ENCODE peak calls at places on chromosomes 13 and 19, in four cellular contexts. X is mesendoderm, J is H9, S is H1. G is an unnamed sample. For H3K79me2 and H3K79me1, the result is how much of the 10 kb centered on the place peaks cover.

GRCh38 chr13:108560092-108560491 is 69.3 kb upstream of the MYO16 start:
- DNase-seq in S (no peak), X (peak), J (no peak), G (no peak)

GRCh38 chr13:111879719-111880118 is 187.2 kb upstream of the SOX1 start:
- DNase-seq in S (no peak), J (no peak), X (no peak), G (no peak)

GRCh38 chr19:42497492-42498226 is 30.6 kb downstream of the CEACAM1 start:
- DNase-seq in S (no peak), X (no peak), J (no peak), G (no peak)

GRCh38 chr19:43768273-43769050 is 12.3 kb downstream of the KCNN4 start:
- DNase-seq in S (no peak), J (no peak), X (no peak), G (peak)

GRCh38 chr13:51707468-51707867 is 96.5 kb downstream of the DHRS12 start:
- DNase-seq in S (no peak), J (no peak), X (no peak), G (no peak)

GRCh38 chr13:83620535-83621220 is 261.6 kb downstream of the SLITRK1 start:
- DNase-seq in J (no peak), X (no peak), S (no peak), G (no peak)

GRCh38 chr19:4534836-4535658 is at the start of gene PLIN5:
- DNase-seq in X (peak), S (peak), J (peak), G (peak)

GRCh38 chr19:3867971-3868769 is 668 bp downstream of the ZFR2 start:
- DNase-seq in S (no peak), J (peak), X (peak), G (no peak)

GRCh38 chr19:5823579-5824281 is 15.8 kb downstream of the FUT6 start:
- DNase-seq in J (peak), S (no peak), X (peak), G (peak)

GRCh38 chr19:35959040-35959967 is 23.1 kb downstream of the LRFN3 start:
- DNase-seq in X (no peak), J (peak), S (no peak), G (no peak)

GRCh38 chr13:74274946-74275345 is 140.7 kb upstream of the KLF12 start:
- DNase-seq in X (no peak), S (no peak), J (no peak), G (no peak)

GRCh38 chr19:4197625-4198466 is 15.4 kb downstream of the ANKRD24 start:
- DNase-seq in J (peak), X (peak), S (no peak), G (no peak)

GRCh38 chr13:94660695-94661324 is 51.5 kb downstream of the SOX21 start:
- DNase-seq in J (no peak), X (no peak), S (no peak), G (peak)

GRCh38 chr13:52378312-52378711 is 27.7 kb downstream of the THSD1 start:
- DNase-seq in J (no peak), S (no peak), X (no peak), G (no peak)

GRCh38 chr13:62357887-62358645 is 942.4 kb upstream of the PCDH20 start:
- DNase-seq in X (peak), S (peak), J (peak), G (peak)

GRCh38 chr13:43537124-43537523 is 249.6 kb downstream of the ENOX1 start:
- DNase-seq in J (no peak), X (no peak), S (no peak), G (peak)

GRCh38 chr19:38801359-38802095 is 11.2 kb downstream of the LGALS4 start:
- DNase-seq in S (no peak), J (no peak), X (no peak), G (no peak)

GRCh38 chr13:23617551-23618014 is 47.4 kb downstream of the TNFRSF19 start:
- DNase-seq in X (no peak), J (no peak), S (no peak), G (no peak)

GRCh38 chr13:65725001-65725400 is 1505.1 kb downstream of the PCDH9 start:
- DNase-seq in S (no peak), X (no peak), J (no peak), G (no peak)

GRCh38 chr13:38535271-38535670 is 151.6 kb upstream of the FREM2 start:
- DNase-seq in J (no peak), S (no peak), X (no peak), G (no peak)

DNA sequence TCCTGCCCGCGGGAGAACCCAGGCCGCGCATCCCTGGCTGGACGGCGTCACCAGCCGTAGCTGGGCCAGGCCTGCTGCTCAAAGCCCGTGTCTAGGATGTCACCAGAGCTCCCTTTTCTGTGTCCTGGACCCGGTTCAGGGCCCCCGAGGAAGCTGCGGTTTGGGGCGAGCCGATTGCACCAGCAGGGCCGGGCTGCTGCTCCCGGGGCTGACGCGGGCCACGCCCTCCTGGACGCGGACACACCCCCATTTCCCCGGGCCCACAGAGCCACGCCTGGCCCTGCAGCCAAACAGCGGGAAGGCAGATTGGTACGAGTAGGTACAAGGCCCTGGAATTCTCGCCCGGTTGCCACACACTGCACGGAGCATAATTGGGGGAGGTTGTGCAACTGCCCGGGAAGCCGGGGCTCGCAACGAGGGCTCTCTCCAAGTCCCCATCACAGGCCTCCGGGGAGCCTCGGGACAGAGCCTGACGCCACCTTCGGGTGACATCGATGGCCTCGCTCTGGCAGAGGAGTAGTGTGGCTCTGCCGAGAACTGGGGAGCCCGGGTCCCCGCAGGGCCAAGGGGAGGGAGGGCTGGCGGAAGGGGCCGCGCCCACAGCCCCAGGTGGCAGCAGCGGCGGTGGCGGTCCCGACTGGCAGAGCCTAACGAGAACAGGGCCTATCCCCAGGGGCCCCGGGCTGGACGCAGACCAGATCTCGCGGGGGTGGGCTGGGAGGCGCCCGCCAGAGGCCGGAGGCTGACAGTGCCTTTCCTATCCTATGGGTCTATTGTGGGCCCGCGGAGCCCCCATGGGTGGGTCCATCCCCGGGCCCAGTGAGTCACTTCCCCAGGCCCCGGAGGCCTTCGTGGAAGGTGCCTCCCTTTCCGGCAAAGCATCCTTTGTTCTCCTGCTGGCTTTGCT is 23.5 kb downstream of the KCTD15 start:
- DNase-seq in J (peak), X (peak), S (no peak), G (peak)
- H3K27ac ChIP-seq in J (no peak), X (no peak), S (no peak), G (no peak)

GRCh38 chr19:19485998-19486290 is 29.4 kb downstream of the TSSK6 start:
- DNase-seq in S (no peak), X (no peak), J (no peak), G (no peak)

GRCh38 chr19:19488875-19489690 is 26.3 kb downstream of the TSSK6 start:
- DNase-seq in S (peak), J (peak), X (peak), G (peak)

GRCh38 chr19:19486343-19487076 is 28.8 kb downstream of the TSSK6 start:
- DNase-seq in X (no peak), S (no peak), J (no peak), G (peak)

GRCh38 chr19:19488041-19488874 is 27.1 kb downstream of the TSSK6 start:
- DNase-seq in S (no peak), J (no peak), X (peak), G (peak)

DNA sequence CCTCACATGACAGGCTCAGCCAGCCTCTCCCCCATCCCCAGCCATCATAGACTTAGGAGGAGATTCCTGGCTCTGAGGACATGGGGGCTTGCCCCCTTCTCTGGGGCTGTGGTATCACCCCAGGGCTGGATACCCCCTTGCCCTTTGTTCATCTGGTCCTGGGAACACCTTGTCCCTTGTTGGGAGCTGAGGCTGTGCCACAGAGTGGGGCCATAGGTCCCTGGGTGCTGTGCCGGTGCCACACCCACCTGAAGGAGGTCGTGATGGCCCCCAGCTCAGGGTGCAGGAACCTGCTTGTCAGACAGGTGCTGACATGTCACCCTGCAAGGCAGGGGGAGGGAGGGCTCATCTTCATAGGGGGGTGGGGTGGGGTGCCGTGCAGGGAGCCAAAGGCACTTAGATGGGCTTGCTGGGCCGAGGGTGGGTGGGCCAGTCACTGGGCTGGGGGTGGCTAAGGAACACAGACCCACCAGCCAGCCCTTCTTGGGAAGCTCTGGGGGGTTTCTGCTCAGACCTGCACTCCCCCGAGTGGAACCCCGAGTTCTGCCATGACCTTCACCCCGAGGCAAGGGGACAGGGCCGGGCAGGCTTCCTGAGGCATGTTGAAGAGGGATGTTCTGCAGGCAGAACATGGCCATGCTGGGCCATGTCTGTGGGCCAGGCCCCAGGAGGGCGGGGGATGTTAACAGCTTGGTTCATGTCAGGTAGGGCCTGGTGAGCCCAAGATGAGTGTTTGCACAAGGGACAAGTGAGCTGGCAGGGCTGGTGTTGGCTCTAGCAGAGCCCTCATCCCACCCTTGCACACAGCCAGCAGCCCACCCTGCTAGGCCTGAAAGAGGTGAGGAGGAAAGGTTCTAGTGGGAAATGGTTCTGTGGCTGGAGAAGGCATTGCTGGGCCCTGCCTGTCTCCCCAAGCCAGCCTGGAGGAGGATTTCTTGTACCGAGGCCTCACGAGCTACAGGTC is 28.0 kb downstream of the TSSK6 start:
- DNase-seq in S (no peak), X (no peak), J (no peak), G (no peak)
- H3K79me2 ChIP-seq in S (under half), X (half or more), J (under half), G (under half)

DNA sequence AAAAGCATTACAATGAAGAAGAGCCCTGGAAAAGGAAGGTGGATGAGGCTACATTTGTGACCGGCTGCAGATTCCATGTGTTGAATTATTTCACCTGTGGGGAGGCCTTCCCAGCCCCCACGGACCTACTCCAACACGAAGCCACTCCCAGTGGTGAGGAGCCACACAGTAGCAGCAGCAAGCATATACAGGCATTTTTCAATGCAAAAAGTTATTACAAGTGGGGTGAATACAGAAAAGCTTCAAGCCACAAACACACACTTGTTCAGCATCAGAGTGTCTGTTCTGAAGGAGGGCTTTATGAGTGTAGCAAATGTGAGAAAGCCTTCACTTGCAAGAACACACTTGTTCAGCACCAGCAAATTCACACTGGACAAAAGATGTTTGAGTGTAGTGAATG is 5.0 kb downstream of the ZNF551 start:
- DNase-seq in S (no peak), J (no peak), X (no peak), G (no peak)
- H3K79me1 ChIP-seq in S (under half), J (under half), X (half or more), G (under half)

GRCh38 chr19:46924874-46925547 is 64.2 kb downstream of the ARHGAP35 start:
- DNase-seq in X (no peak), S (no peak), J (no peak), G (peak)
- H3K27ac ChIP-seq in X (no peak), S (peak), J (no peak), G (no peak)

GRCh38 chr13:80340643-80341097 is 256 bp downstream of the SPRY2 start:
- DNase-seq in X (no peak), J (no peak), S (no peak), G (peak)

GRCh38 chr13:80338781-80339577 is 1.9 kb downstream of the SPRY2 start:
- DNase-seq in X (peak), S (no peak), J (peak), G (no peak)

GRCh38 chr13:80341098-80341701 is at the start of gene SPRY2:
- DNase-seq in S (peak), J (peak), X (peak), G (peak)

GRCh38 chr13:80339578-80339840 is 1.4 kb downstream of the SPRY2 start:
- DNase-seq in X (peak), S (no peak), J (no peak), G (no peak)

DNA sequence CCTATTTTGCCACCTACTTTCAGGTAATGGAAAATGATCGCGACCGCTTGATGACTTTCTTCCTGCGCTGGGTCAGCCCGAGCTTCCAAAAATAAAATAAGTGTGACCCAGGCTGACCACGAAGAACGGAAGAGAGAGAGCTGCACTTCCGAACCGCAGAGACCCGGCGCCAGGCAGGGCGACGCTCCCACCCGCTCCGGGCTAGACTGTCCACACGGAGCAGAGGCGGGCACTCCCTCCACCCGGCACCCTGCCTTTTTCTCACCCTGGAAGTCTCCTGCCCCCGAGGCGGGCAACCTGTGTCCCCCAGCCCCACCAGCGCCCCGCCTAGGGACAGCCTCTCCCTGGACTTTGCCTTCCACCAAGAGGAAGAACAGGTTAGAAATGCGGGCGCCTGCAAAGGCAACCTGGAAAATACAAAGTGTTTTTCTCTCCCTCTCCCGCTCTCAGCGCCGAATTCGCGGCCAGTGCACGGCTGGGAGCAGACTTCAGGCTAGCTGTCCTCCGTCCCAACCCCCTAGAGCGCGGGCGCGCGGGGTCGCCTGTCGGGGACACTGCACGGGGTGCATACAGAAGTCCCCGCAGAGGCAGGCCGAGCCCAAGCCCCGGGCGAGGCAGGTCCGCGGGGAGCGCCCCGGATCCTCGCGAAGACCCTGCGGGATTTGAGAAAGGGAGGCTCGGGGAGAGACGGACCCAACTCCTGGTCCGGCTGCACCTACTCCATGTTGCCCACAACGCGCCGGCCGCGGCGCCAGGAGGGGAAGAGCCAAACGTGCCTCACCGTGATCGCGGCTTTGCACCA is 884 bp downstream of the SPRY2 start:
- DNase-seq in J (no peak), X (peak), S (no peak), G (peak)
- H3K79me2 ChIP-seq in J (under half), X (under half), S (under half), G (under half)